ENCODE peak calls at places on chromosomes 5 and 9, in six cellular contexts. J, C, M, R, I and X are unnamed samples.

GRCh38 chr5:103474671-103475070 is 87.9 kb downstream of the NUDT12 start:
- ATAC-seq in J (no peak), C (no peak), M (no peak), R (no peak), I (no peak), X (no peak)

GRCh38 chr9:29078063-29078660 is 1504.9 kb upstream of the C9orf72 start:
- ATAC-seq in J (no peak), C (no peak), M (no peak), R (no peak), I (no peak), X (no peak)

GRCh38 chr9:6787793-6788174 is 30.0 kb downstream of the KDM4C start:
- ATAC-seq in J (no peak), C (no peak), M (no peak), R (no peak), I (peak), X (no peak)

GRCh38 chr5:40405985-40406384 is 273.7 kb upstream of the PTGER4 start:
- ATAC-seq in J (no peak), C (no peak), M (no peak), R (no peak), I (no peak), X (no peak)

GRCh38 chr5:176780071-176780850 is 30.1 kb upstream of the UNC5A start:
- ATAC-seq in J (no peak), C (no peak), M (no peak), R (no peak), I (no peak), X (no peak)

GRCh38 chr9:3820643-3821042 is 294.8 kb upstream of the RFX3 start:
- ATAC-seq in J (no peak), C (no peak), M (no peak), R (no peak), I (no peak), X (no peak)

GRCh38 chr5:14429102-14429501 is 152.5 kb upstream of the OTULINL start:
- ATAC-seq in J (no peak), C (peak), M (no peak), R (no peak), I (no peak), X (no peak)

GRCh38 chr5:95669985-95670384 is 12.8 kb downstream of the SPATA9 start:
- ATAC-seq in J (peak), C (no peak), M (no peak), R (no peak), I (no peak), X (no peak)

GRCh38 chr5:18720002-18720401 is 1085.7 kb downstream of the TAF11L14 start:
- ATAC-seq in J (no peak), C (no peak), M (no peak), R (no peak), I (no peak), X (no peak)

GRCh38 chr5:178772351-178772750 is 41.9 kb upstream of the ZNF354A start:
- ATAC-seq in J (no peak), C (no peak), M (no peak), R (no peak), I (no peak), X (no peak)

GRCh38 chr5:123125172-123125508 is 36.1 kb downstream of the PRDM6 start:
- ATAC-seq in J (no peak), C (no peak), M (no peak), R (peak), I (no peak), X (peak)

GRCh38 chr5:98911221-98912040 is 17.4 kb downstream of the CHD1 start:
- ATAC-seq in J (no peak), C (peak), M (no peak), R (no peak), I (no peak), X (no peak)

GRCh38 chr5:81171769-81172168 is 61.4 kb upstream of the CKMT2 start:
- ATAC-seq in J (no peak), C (no peak), M (no peak), R (no peak), I (no peak), X (no peak)

GRCh38 chr9:115360122-115360521 is 242.2 kb upstream of the TNC start:
- ATAC-seq in J (no peak), C (no peak), M (no peak), R (no peak), I (no peak), X (no peak)

GRCh38 chr5:135834639-135835529 is at the start of gene SLC25A48:
- ATAC-seq in J (peak), C (peak), M (no peak), R (no peak), I (peak), X (no peak)

GRCh38 chr9:114047717-114048116 is 30.4 kb downstream of the AMBP start:
- ATAC-seq in J (no peak), C (no peak), M (no peak), R (no peak), I (peak), X (no peak)

GRCh38 chr9:122327175-122327574 is 43.6 kb upstream of the PTGS1 start:
- ATAC-seq in J (no peak), C (no peak), M (no peak), R (no peak), I (no peak), X (no peak)

GRCh38 chr9:116504893-116505480 is 182.1 kb upstream of the TRIM32 start:
- ATAC-seq in J (no peak), C (no peak), M (no peak), R (no peak), I (no peak), X (no peak)

GRCh38 chr5:111774525-111774924 is 17.5 kb upstream of the NREP start:
- ATAC-seq in J (peak), C (no peak), M (no peak), R (no peak), I (no peak), X (no peak)